ENCODE peak calls at places on chromosome 7, in seven cellular contexts. C, W, Q, I, V, G and S are unnamed samples.

GRCh38 chr7:12607134-12607533 is 36.6 kb downstream of the SCIN start:
- DNase-seq in C (no peak), W (no peak), Q (no peak), I (no peak), V (no peak), G (no peak), S (no peak)

GRCh38 chr7:130941322-130942210 is 207.6 kb upstream of the KLF14 start:
- DNase-seq in C (peak), W (peak), Q (peak), I (peak), V (peak), G (peak), S (no peak)

GRCh38 chr7:139505563-139505962 is 17.9 kb upstream of the CLEC2L start:
- DNase-seq in C (no peak), W (no peak), Q (no peak), I (no peak), V (no peak), G (no peak), S (no peak)

GRCh38 chr7:157707983-157708720 is 371.3 kb downstream of the DNAJB6 start:
- DNase-seq in C (no peak), W (no peak), Q (no peak), I (no peak), V (no peak), G (peak), S (peak)

GRCh38 chr7:105826143-105826542 is 50.3 kb downstream of the ATXN7L1 start:
- DNase-seq in C (no peak), W (no peak), Q (no peak), I (no peak), V (peak), G (no peak), S (no peak)

GRCh38 chr7:148624735-148625134 is 34.2 kb downstream of the C7orf33 start:
- DNase-seq in C (no peak), W (no peak), Q (no peak), I (no peak), V (no peak), G (no peak), S (no peak)

GRCh38 chr7:75889826-75890225 is 11.0 kb downstream of the RHBDD2 start:
- DNase-seq in C (no peak), W (no peak), Q (no peak), I (peak), V (peak), G (no peak), S (no peak)

GRCh38 chr7:15446280-15446679 is 115.5 kb downstream of the AGMO start:
- DNase-seq in C (no peak), W (no peak), Q (no peak), I (no peak), V (no peak), G (no peak), S (no peak)

GRCh38 chr7:30548762-30549344 is 44.2 kb upstream of the GGCT start:
- DNase-seq in C (peak), W (peak), Q (no peak), I (peak), V (peak), G (no peak), S (peak)

GRCh38 chr7:20030915-20031362 is 186.2 kb downstream of the MACC1 start:
- DNase-seq in C (no peak), W (peak), Q (no peak), I (no peak), V (peak), G (no peak), S (no peak)

GRCh38 chr7:158865462-158865922 is 9.1 kb downstream of the DYNC2I1 start:
- DNase-seq in C (peak), W (no peak), Q (no peak), I (no peak), V (no peak), G (no peak), S (no peak)

GRCh38 chr7:45661302-45661995 is 87.3 kb downstream of the ADCY1 start:
- DNase-seq in C (no peak), W (no peak), Q (no peak), I (peak), V (no peak), G (no peak), S (peak)

DNA sequence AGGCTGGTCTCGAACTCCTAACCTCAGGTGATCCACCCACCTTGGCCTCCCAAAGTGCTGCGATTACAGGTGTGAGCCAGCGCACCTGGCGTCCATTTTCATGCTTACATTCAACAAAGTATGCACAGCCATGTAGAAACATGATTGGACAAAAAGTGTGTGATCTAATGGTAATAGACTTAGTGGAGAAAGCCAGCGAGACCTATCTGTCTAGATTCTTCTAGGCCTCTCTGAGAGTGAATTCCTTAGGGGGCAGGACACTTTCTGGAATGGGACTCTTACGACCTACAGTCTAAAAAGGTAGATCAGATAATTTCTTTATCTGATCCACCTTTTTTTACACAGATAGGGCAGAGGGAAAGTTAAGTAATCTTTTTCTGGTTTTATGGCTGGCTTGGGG is 46.3 kb upstream of the SDK1 start:
- DNase-seq in C (no peak), W (no peak), Q (no peak), I (no peak), V (no peak), G (no peak), S (no peak)
- H3K27ac ChIP-seq in C (no peak), W (no peak), Q (no peak), I (no peak), V (no peak), G (no peak), S (no peak)

GRCh38 chr7:91880413-91881241 is at the start of gene MTERF1:
- DNase-seq in C (peak), W (peak), Q (peak), I (peak), V (peak), G (peak), S (peak)

GRCh38 chr7:91875851-91876250 is 4.7 kb downstream of the MTERF1 start:
- DNase-seq in C (no peak), W (no peak), Q (no peak), I (no peak), V (no peak), G (no peak), S (no peak)

GRCh38 chr7:91872928-91873327 is 7.6 kb downstream of the MTERF1 start:
- DNase-seq in C (no peak), W (no peak), Q (no peak), I (no peak), V (no peak), G (no peak), S (no peak)

GRCh38 chr7:91880016-91880412 is 488 bp downstream of the MTERF1 start:
- DNase-seq in C (no peak), W (peak), Q (no peak), I (no peak), V (peak), G (no peak), S (no peak)

DNA sequence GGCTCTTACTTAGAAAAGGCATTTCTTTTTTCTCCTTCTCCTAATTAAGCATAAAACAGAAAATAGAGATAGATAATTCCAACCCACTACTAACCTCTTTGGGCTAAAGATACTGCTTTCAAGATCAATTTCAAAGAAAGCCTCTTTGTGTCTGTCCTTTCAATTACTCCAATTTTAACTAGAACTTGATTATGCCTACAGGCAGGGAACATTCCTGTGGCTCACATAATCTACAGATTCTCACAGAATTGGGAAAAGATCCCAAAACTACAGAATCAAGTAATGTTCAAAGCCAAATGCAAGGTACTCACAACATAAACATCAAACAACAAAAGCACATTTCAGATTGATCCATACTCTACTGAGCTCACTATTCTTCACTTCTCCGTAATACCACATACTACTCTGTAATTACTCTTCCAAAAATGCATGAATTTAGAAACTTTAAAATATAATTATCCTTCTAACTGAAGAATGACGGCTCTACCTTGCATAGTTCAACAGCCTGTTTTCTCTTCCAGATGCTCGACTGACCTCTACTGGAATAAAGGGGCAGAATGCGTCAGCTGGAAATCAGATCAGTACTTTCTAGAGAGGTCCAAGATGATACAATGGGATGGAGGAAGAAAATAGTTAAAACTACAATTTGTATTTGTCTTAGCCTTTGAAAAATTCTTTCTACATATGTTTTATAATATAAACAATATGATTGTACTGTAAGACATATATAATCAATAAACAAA is 3.9 kb downstream of the MTERF1 start:
- DNase-seq in C (no peak), W (peak), Q (no peak), I (no peak), V (peak), G (no peak), S (no peak)
- TF ChIP-seq CTCF in C (no peak), W (peak), Q (no peak), I (no peak), V (peak), G (no peak), S (peak)

GRCh38 chr7:142441074-142441403 is 183.2 kb upstream of the PRSS58 start:
- DNase-seq in C (no peak), W (no peak), Q (no peak), I (no peak), V (no peak), G (no peak), S (no peak)

GRCh38 chr7:142438235-142438922 is 180.5 kb upstream of the PRSS58 start:
- DNase-seq in C (peak), W (peak), Q (no peak), I (no peak), V (peak), G (no peak), S (no peak)

GRCh38 chr7:142440219-142441073 is 182.6 kb upstream of the PRSS58 start:
- DNase-seq in C (peak), W (peak), Q (no peak), I (no peak), V (peak), G (no peak), S (no peak)

GRCh38 chr7:142438923-142439515 is 181.2 kb upstream of the PRSS58 start:
- DNase-seq in C (no peak), W (no peak), Q (no peak), I (no peak), V (peak), G (no peak), S (no peak)

DNA sequence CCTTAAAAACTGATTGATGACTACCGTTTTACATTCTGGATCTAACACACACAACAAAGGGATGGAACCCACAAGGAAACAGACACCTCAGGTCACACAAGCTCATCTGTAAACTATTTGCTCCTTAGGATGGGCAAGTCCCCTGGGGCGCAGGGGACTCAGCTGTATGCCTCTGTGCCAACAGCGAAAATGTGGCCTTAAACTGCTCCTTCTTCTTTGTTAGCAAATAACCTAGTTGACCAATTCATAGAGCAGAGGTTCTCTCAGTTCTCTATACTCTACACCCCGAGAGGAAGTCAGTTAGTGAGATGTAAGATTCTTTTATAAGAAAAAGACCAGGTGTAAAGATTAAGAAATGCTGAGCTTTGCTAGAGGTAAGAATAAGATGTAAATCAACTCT is 181.9 kb upstream of the PRSS58 start:
- DNase-seq in C (no peak), W (no peak), Q (no peak), I (no peak), V (no peak), G (no peak), S (no peak)
- H3K27ac ChIP-seq in C (no peak), W (no peak), Q (no peak), I (no peak), V (no peak), G (no peak), S (no peak)

DNA sequence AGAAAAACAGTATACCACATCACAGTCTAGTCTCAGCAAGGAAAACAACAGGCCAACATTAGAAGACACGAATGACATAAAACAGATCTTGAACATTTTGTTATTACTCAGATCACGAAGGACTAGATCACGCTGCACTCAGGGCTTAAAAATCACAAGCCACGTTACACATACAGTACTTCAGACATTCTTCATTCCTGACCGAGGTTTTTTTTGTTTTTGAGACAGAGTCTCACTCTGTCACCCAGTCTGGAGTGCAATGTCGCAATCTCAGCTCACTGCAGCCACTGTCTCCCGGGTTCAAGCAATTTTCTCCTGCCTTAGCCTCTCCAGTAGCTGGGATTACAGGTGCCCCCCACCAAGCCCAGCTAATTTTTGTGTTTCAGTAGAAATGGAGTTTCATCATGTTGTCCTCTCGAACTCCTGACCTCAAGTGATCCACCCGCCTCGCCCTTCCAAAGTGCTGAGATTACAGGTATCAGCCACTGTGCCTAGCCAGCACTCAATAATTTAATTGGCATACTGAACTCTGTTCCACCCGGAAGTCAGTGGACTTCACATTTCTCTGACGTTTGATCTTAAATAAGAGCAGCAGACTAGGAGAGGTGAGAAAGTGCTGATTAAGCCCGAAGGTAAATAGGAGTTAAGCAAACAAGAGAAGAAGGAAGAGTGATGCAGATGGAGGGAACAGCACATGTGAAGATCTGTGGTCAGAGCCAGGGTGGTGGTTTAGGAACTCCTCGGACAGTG is 3.5 kb downstream of the AIMP2 start:
- DNase-seq in C (no peak), W (no peak), Q (no peak), I (no peak), V (no peak), G (no peak), S (no peak)
- TF ChIP-seq CTCF in C (no peak), W (no peak), Q (no peak), I (no peak), V (no peak), G (no peak), S (no peak)

GRCh38 chr7:55178863-55179773 is 160.3 kb downstream of the EGFR start:
- DNase-seq in C (no peak), W (no peak), Q (no peak), I (no peak), V (no peak), G (no peak), S (no peak)
- H3K27ac ChIP-seq in C (no peak), W (no peak), Q (no peak), I (peak), V (no peak), G (no peak), S (peak)